ENCODE peak calls at places on chromosomes 13 and 19, in four cellular contexts. One of them, this sample, is unnamed.

GRCh38 chr19:14116918-14117578 is 514 bp downstream of the PRKACA start:
- DNase-seq in WTC11: peak
- DNase-seq in CD8-positive, alpha-beta T cell: peak
- DNase-seq in retinal pigment epithelial cell: no peak
- DNase-seq in this sample: no peak

GRCh38 chr13:28755546-28755870 is 36.7 kb upstream of the SLC46A3 start:
- DNase-seq in WTC11: no peak
- DNase-seq in CD8-positive, alpha-beta T cell: no peak
- DNase-seq in retinal pigment epithelial cell: no peak
- DNase-seq in this sample: no peak

GRCh38 chr13:28655566-28655965 is 3.4 kb upstream of the POMP start:
- DNase-seq in WTC11: no peak
- DNase-seq in CD8-positive, alpha-beta T cell: no peak
- DNase-seq in retinal pigment epithelial cell: no peak
- DNase-seq in this sample: no peak

GRCh38 chr19:4695224-4695731 is 25.1 kb upstream of the MYDGF start:
- DNase-seq in WTC11: no peak
- DNase-seq in CD8-positive, alpha-beta T cell: no peak
- DNase-seq in retinal pigment epithelial cell: no peak
- DNase-seq in this sample: no peak

GRCh38 chr19:36128392-36128736 is 11.5 kb upstream of the CAPNS1 start:
- DNase-seq in WTC11: peak
- DNase-seq in CD8-positive, alpha-beta T cell: no peak
- DNase-seq in retinal pigment epithelial cell: no peak
- DNase-seq in this sample: no peak

GRCh38 chr13:66365101-66365500 is 865.0 kb downstream of the PCDH9 start:
- DNase-seq in WTC11: no peak
- DNase-seq in CD8-positive, alpha-beta T cell: no peak
- DNase-seq in retinal pigment epithelial cell: no peak
- DNase-seq in this sample: no peak

GRCh38 chr13:23871616-23872220 is 17.5 kb downstream of the MIPEP start:
- DNase-seq in WTC11: no peak
- DNase-seq in CD8-positive, alpha-beta T cell: no peak
- DNase-seq in retinal pigment epithelial cell: no peak
- DNase-seq in this sample: no peak

GRCh38 chr13:46324976-46325375 is 62.1 kb downstream of the RUBCNL start:
- DNase-seq in WTC11: no peak
- DNase-seq in CD8-positive, alpha-beta T cell: no peak
- DNase-seq in retinal pigment epithelial cell: no peak
- DNase-seq in this sample: no peak

GRCh38 chr13:43979492-43979891 is 99.8 kb downstream of the LACC1 start:
- DNase-seq in WTC11: no peak
- DNase-seq in CD8-positive, alpha-beta T cell: no peak
- DNase-seq in retinal pigment epithelial cell: no peak
- DNase-seq in this sample: no peak

GRCh38 chr13:114068723-114069322 is 63.6 kb downstream of the RASA3 start:
- DNase-seq in WTC11: peak
- DNase-seq in CD8-positive, alpha-beta T cell: no peak
- DNase-seq in retinal pigment epithelial cell: no peak
- DNase-seq in this sample: no peak

GRCh38 chr19:46015961-46016425 is 6.9 kb downstream of the PGLYRP1 start:
- DNase-seq in WTC11: no peak
- DNase-seq in CD8-positive, alpha-beta T cell: peak
- DNase-seq in retinal pigment epithelial cell: no peak
- DNase-seq in this sample: peak

GRCh38 chr13:35600137-35600536 is 123.6 kb upstream of the MAB21L1 start:
- DNase-seq in WTC11: no peak
- DNase-seq in CD8-positive, alpha-beta T cell: no peak
- DNase-seq in retinal pigment epithelial cell: no peak
- DNase-seq in this sample: no peak

GRCh38 chr13:111184685-111185401 is 69.7 kb downstream of the ARHGEF7 start:
- DNase-seq in WTC11: no peak
- DNase-seq in CD8-positive, alpha-beta T cell: peak
- DNase-seq in retinal pigment epithelial cell: no peak
- DNase-seq in this sample: peak

GRCh38 chr19:6611441-6611852 is 20.5 kb upstream of the CD70 start:
- DNase-seq in WTC11: no peak
- DNase-seq in CD8-positive, alpha-beta T cell: no peak
- DNase-seq in retinal pigment epithelial cell: no peak
- DNase-seq in this sample: no peak

GRCh38 chr13:106286811-106287210 is 248.7 kb downstream of the EFNB2 start:
- DNase-seq in WTC11: peak
- DNase-seq in CD8-positive, alpha-beta T cell: no peak
- DNase-seq in retinal pigment epithelial cell: no peak
- DNase-seq in this sample: no peak

GRCh38 chr13:95596701-95597100 is 44.2 kb downstream of the CLDN10 start:
- DNase-seq in WTC11: no peak
- DNase-seq in CD8-positive, alpha-beta T cell: no peak
- DNase-seq in retinal pigment epithelial cell: no peak
- DNase-seq in this sample: no peak

GRCh38 chr13:111587249-111587648 is 266.8 kb downstream of the TEX29 start:
- DNase-seq in WTC11: no peak
- DNase-seq in CD8-positive, alpha-beta T cell: no peak
- DNase-seq in retinal pigment epithelial cell: no peak
- DNase-seq in this sample: no peak

GRCh38 chr13:98927954-98928927 is 49.6 kb downstream of the DOCK9 start:
- DNase-seq in WTC11: no peak
- DNase-seq in CD8-positive, alpha-beta T cell: no peak
- DNase-seq in retinal pigment epithelial cell: no peak
- DNase-seq in this sample: no peak

GRCh38 chr19:56400485-56400884 is 3.6 kb upstream of the ZNF583 start:
- DNase-seq in WTC11: no peak
- DNase-seq in CD8-positive, alpha-beta T cell: no peak
- DNase-seq in retinal pigment epithelial cell: no peak
- DNase-seq in this sample: no peak

GRCh38 chr19:57103573-57104277 is 16.1 kb upstream of the USP29 start:
- DNase-seq in WTC11: peak
- DNase-seq in CD8-positive, alpha-beta T cell: peak
- DNase-seq in retinal pigment epithelial cell: no peak
- DNase-seq in this sample: peak

GRCh38 chr19:7505682-7506384 is 10.1 kb upstream of the ZNF358 start:
- DNase-seq in WTC11: peak
- DNase-seq in CD8-positive, alpha-beta T cell: no peak
- DNase-seq in retinal pigment epithelial cell: no peak
- DNase-seq in this sample: no peak

GRCh38 chr13:105937451-105937850 is 598.0 kb downstream of the EFNB2 start:
- DNase-seq in WTC11: no peak
- DNase-seq in CD8-positive, alpha-beta T cell: no peak
- DNase-seq in retinal pigment epithelial cell: no peak
- DNase-seq in this sample: no peak

GRCh38 chr13:104286566-104287290 is 1220.5 kb upstream of the SLC10A2 start:
- DNase-seq in WTC11: peak
- DNase-seq in CD8-positive, alpha-beta T cell: no peak
- DNase-seq in retinal pigment epithelial cell: no peak
- DNase-seq in this sample: no peak

GRCh38 chr19:52492201-52492960 is 35.1 kb upstream of the ZNF808 start:
- DNase-seq in WTC11: peak
- DNase-seq in CD8-positive, alpha-beta T cell: peak
- DNase-seq in retinal pigment epithelial cell: no peak
- DNase-seq in this sample: no peak

GRCh38 chr13:94351292-94352000 is 128.0 kb downstream of the DCT start:
- DNase-seq in WTC11: no peak
- DNase-seq in CD8-positive, alpha-beta T cell: no peak
- DNase-seq in retinal pigment epithelial cell: no peak
- DNase-seq in this sample: no peak

GRCh38 chr19:13430790-13431582 is 75.3 kb downstream of the CACNA1A start:
- DNase-seq in WTC11: peak
- DNase-seq in CD8-positive, alpha-beta T cell: peak
- DNase-seq in retinal pigment epithelial cell: no peak
- DNase-seq in this sample: peak

GRCh38 chr13:36088001-36088400 is 43.2 kb downstream of the DCLK1 start:
- DNase-seq in WTC11: no peak
- DNase-seq in CD8-positive, alpha-beta T cell: no peak
- DNase-seq in retinal pigment epithelial cell: no peak
- DNase-seq in this sample: no peak

GRCh38 chr19:51144482-51145045 is 2.5 kb downstream of the SIGLEC7 start:
- DNase-seq in WTC11: no peak
- DNase-seq in CD8-positive, alpha-beta T cell: no peak
- DNase-seq in retinal pigment epithelial cell: no peak
- DNase-seq in this sample: no peak

GRCh38 chr13:111977184-111977516 is 89.8 kb upstream of the SOX1 start:
- DNase-seq in WTC11: no peak
- DNase-seq in CD8-positive, alpha-beta T cell: no peak
- DNase-seq in retinal pigment epithelial cell: no peak
- DNase-seq in this sample: no peak

GRCh38 chr13:108419768-108420167 is 150.2 kb downstream of the TNFSF13B start:
- DNase-seq in WTC11: no peak
- DNase-seq in CD8-positive, alpha-beta T cell: no peak
- DNase-seq in retinal pigment epithelial cell: no peak
- DNase-seq in this sample: no peak

GRCh38 chr13:38530492-38530891 is 156.4 kb upstream of the FREM2 start:
- DNase-seq in WTC11: no peak
- DNase-seq in CD8-positive, alpha-beta T cell: no peak
- DNase-seq in retinal pigment epithelial cell: peak
- DNase-seq in this sample: no peak

GRCh38 chr13:113746143-113746525 is 12.9 kb upstream of the TMEM255B start:
- DNase-seq in WTC11: no peak
- DNase-seq in CD8-positive, alpha-beta T cell: no peak
- DNase-seq in retinal pigment epithelial cell: no peak
- DNase-seq in this sample: no peak

GRCh38 chr13:112740502-112741131 is 50.8 kb downstream of the ATP11A start:
- DNase-seq in WTC11: no peak
- DNase-seq in CD8-positive, alpha-beta T cell: no peak
- DNase-seq in retinal pigment epithelial cell: no peak
- DNase-seq in this sample: no peak

GRCh38 chr19:46963093-46963734 is 56.4 kb upstream of the NPAS1 start:
- DNase-seq in WTC11: no peak
- DNase-seq in CD8-positive, alpha-beta T cell: no peak
- DNase-seq in retinal pigment epithelial cell: no peak
- DNase-seq in this sample: no peak

GRCh38 chr19:46904114-46905060 is 43.6 kb downstream of the ARHGAP35 start:
- DNase-seq in WTC11: no peak
- DNase-seq in CD8-positive, alpha-beta T cell: no peak
- DNase-seq in retinal pigment epithelial cell: no peak
- DNase-seq in this sample: no peak

GRCh38 chr13:47025791-47026419 is 129.1 kb upstream of the HTR2A start:
- DNase-seq in WTC11: no peak
- DNase-seq in CD8-positive, alpha-beta T cell: no peak
- DNase-seq in retinal pigment epithelial cell: no peak
- DNase-seq in this sample: no peak

GRCh38 chr19:11538232-11539036 is at the start of gene CNN1:
- DNase-seq in WTC11: peak
- DNase-seq in CD8-positive, alpha-beta T cell: no peak
- DNase-seq in retinal pigment epithelial cell: no peak
- DNase-seq in this sample: no peak

GRCh38 chr19:55116232-55117062 is 990 bp downstream of the PPP1R12C start:
- DNase-seq in WTC11: no peak
- DNase-seq in CD8-positive, alpha-beta T cell: peak
- DNase-seq in retinal pigment epithelial cell: no peak
- DNase-seq in this sample: peak
- TF ChIP-seq CTCF in WTC11: no peak
- TF ChIP-seq CTCF in CD8-positive, alpha-beta T cell: no peak
- TF ChIP-seq CTCF in retinal pigment epithelial cell: peak
- TF ChIP-seq CTCF in this sample: no peak

DNA sequence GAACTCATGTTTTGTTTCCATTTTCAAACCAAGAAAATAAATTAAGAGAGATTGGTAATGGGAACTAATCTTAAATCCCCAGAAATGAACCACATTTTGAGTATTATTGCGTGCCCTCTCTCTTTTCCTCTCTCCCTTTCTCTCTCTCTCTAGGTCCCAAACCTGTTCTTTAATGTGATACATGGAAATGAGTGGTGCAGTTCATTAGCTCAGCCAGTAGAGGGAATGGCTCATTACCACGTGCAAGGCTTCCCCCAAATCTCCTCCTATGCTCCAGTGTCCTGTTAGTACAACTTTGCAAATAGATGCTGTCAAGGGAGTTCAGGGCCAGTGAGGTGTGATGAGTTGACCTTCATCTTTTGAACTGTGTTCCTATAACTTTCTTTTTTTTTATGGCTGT is 178.4 kb downstream of the FGF9 start:
- DNase-seq in WTC11: no peak
- DNase-seq in CD8-positive, alpha-beta T cell: peak
- DNase-seq in retinal pigment epithelial cell: no peak
- DNase-seq in this sample: no peak
- TF ChIP-seq CTCF in WTC11: peak
- TF ChIP-seq CTCF in CD8-positive, alpha-beta T cell: peak
- TF ChIP-seq CTCF in retinal pigment epithelial cell: peak
- TF ChIP-seq CTCF in this sample: no peak

GRCh38 chr19:33176670-33177416 is 17.3 kb upstream of the LRP3 start:
- DNase-seq in WTC11: peak
- DNase-seq in CD8-positive, alpha-beta T cell: peak
- DNase-seq in retinal pigment epithelial cell: peak
- DNase-seq in this sample: peak
- TF ChIP-seq CTCF in WTC11: no peak
- TF ChIP-seq CTCF in CD8-positive, alpha-beta T cell: no peak
- TF ChIP-seq CTCF in retinal pigment epithelial cell: no peak
- TF ChIP-seq CTCF in this sample: no peak

GRCh38 chr19:34500656-34501120 is 19.1 kb downstream of the WTIP start:
- DNase-seq in WTC11: peak
- DNase-seq in CD8-positive, alpha-beta T cell: peak
- DNase-seq in retinal pigment epithelial cell: no peak
- DNase-seq in this sample: no peak

GRCh38 chr19:34497112-34497805 is 15.7 kb downstream of the WTIP start:
- DNase-seq in WTC11: peak
- DNase-seq in CD8-positive, alpha-beta T cell: no peak
- DNase-seq in retinal pigment epithelial cell: no peak
- DNase-seq in this sample: no peak

GRCh38 chr19:34501339-34502320 is 20.1 kb downstream of the WTIP start:
- DNase-seq in WTC11: peak
- DNase-seq in CD8-positive, alpha-beta T cell: peak
- DNase-seq in retinal pigment epithelial cell: peak
- DNase-seq in this sample: peak

GRCh38 chr19:34502582-34503545 is 21.3 kb downstream of the WTIP start:
- DNase-seq in WTC11: peak
- DNase-seq in CD8-positive, alpha-beta T cell: no peak
- DNase-seq in retinal pigment epithelial cell: no peak
- DNase-seq in this sample: no peak

GRCh38 chr19:34499155-34499834 is 17.7 kb downstream of the WTIP start:
- DNase-seq in WTC11: peak
- DNase-seq in CD8-positive, alpha-beta T cell: no peak
- DNase-seq in retinal pigment epithelial cell: no peak
- DNase-seq in this sample: no peak
- TF ChIP-seq CTCF in WTC11: no peak
- TF ChIP-seq CTCF in CD8-positive, alpha-beta T cell: no peak
- TF ChIP-seq CTCF in retinal pigment epithelial cell: no peak
- TF ChIP-seq CTCF in this sample: no peak

GRCh38 chr19:30406220-30406944 is 34.2 kb downstream of the ZNF536 start:
- DNase-seq in WTC11: peak
- DNase-seq in CD8-positive, alpha-beta T cell: no peak
- DNase-seq in retinal pigment epithelial cell: no peak
- DNase-seq in this sample: no peak
- TF ChIP-seq CTCF in WTC11: no peak
- TF ChIP-seq CTCF in CD8-positive, alpha-beta T cell: no peak
- TF ChIP-seq CTCF in retinal pigment epithelial cell: peak
- TF ChIP-seq CTCF in this sample: no peak

GRCh38 chr19:18488838-18489626 is 32.8 kb downstream of the ELL start:
- DNase-seq in WTC11: peak
- DNase-seq in CD8-positive, alpha-beta T cell: no peak
- DNase-seq in retinal pigment epithelial cell: no peak
- DNase-seq in this sample: no peak
- TF ChIP-seq CTCF in WTC11: no peak
- TF ChIP-seq CTCF in CD8-positive, alpha-beta T cell: no peak
- TF ChIP-seq CTCF in retinal pigment epithelial cell: peak
- TF ChIP-seq CTCF in this sample: no peak

This sample was measured in activated B cell treated with CpG ODN at 0.5 μM for 24 hours.